ENCODE peak calls at places on chromosomes 12 and 14, in five cellular contexts. One of them, this sample, is unnamed.

GRCh38 chr12:12736759-12737676 is 19.9 kb downstream of the CDKN1B start:
- DNase-seq in endothelial cell: no peak
- DNase-seq in putamen: no peak
- DNase-seq in aorta: no peak
- DNase-seq in NCI-H345: peak
- DNase-seq in this sample: peak

GRCh38 chr12:726281-727140 is 25.9 kb upstream of the WNK1 start:
- DNase-seq in aorta: no peak
- DNase-seq in endothelial cell: no peak
- DNase-seq in NCI-H345: no peak
- DNase-seq in putamen: no peak
- DNase-seq in this sample: no peak

GRCh38 chr12:10165421-10165820 is 6.5 kb downstream of the OLR1 start:
- DNase-seq in aorta: no peak
- DNase-seq in putamen: no peak
- DNase-seq in endothelial cell: no peak
- DNase-seq in NCI-H345: no peak
- DNase-seq in this sample: no peak

GRCh38 chr12:81123611-81124010 is 45.7 kb downstream of the ACSS3 start:
- DNase-seq in endothelial cell: no peak
- DNase-seq in putamen: no peak
- DNase-seq in aorta: no peak
- DNase-seq in NCI-H345: no peak
- DNase-seq in this sample: no peak

GRCh38 chr14:24348186-24348585 is 8.4 kb upstream of the RIPK3 start:
- DNase-seq in NCI-H345: no peak
- DNase-seq in aorta: no peak
- DNase-seq in putamen: no peak
- DNase-seq in endothelial cell: no peak
- DNase-seq in this sample: no peak

GRCh38 chr12:132326646-132327045 is 2.7 kb downstream of the GALNT9 start:
- DNase-seq in endothelial cell: no peak
- DNase-seq in aorta: no peak
- DNase-seq in NCI-H345: no peak
- DNase-seq in putamen: no peak
- DNase-seq in this sample: no peak

GRCh38 chr12:75913502-75914110 is 118.0 kb downstream of the PHLDA1 start:
- DNase-seq in aorta: no peak
- DNase-seq in endothelial cell: no peak
- DNase-seq in NCI-H345: peak
- DNase-seq in putamen: peak
- DNase-seq in this sample: no peak

GRCh38 chr14:21940887-21941855 is 267.6 kb upstream of the OR4E1 start:
- DNase-seq in NCI-H345: no peak
- DNase-seq in putamen: no peak
- DNase-seq in aorta: no peak
- DNase-seq in endothelial cell: peak
- DNase-seq in this sample: no peak

GRCh38 chr12:1925125-1925963 is 6.9 kb upstream of the CACNA2D4 start:
- DNase-seq in aorta: peak
- DNase-seq in endothelial cell: no peak
- DNase-seq in NCI-H345: no peak
- DNase-seq in putamen: no peak
- DNase-seq in this sample: no peak

GRCh38 chr14:89912667-89913211 is 41.8 kb downstream of the EFCAB11 start:
- DNase-seq in NCI-H345: no peak
- DNase-seq in putamen: peak
- DNase-seq in aorta: peak
- DNase-seq in endothelial cell: no peak
- DNase-seq in this sample: peak

GRCh38 chr12:26273811-26274210 is 78.4 kb downstream of the SSPN start:
- DNase-seq in putamen: no peak
- DNase-seq in aorta: peak
- DNase-seq in NCI-H345: no peak
- DNase-seq in endothelial cell: no peak
- DNase-seq in this sample: peak

GRCh38 chr12:127696963-127697362 is 570.0 kb upstream of the TMEM132C start:
- DNase-seq in aorta: no peak
- DNase-seq in endothelial cell: no peak
- DNase-seq in putamen: no peak
- DNase-seq in NCI-H345: no peak
- DNase-seq in this sample: no peak

GRCh38 chr12:89775336-89776005 is 66.8 kb upstream of the ATP2B1 start:
- DNase-seq in putamen: no peak
- DNase-seq in NCI-H345: no peak
- DNase-seq in aorta: no peak
- DNase-seq in endothelial cell: no peak
- DNase-seq in this sample: no peak